ENCODE peak calls at places on chromosomes 5 and 9, in eight cellular contexts. I is coronary artery, Y is ovary, K is prostate gland, U is upper lobe of left lung, H is bronchial epithelial cell, F is IMR-90, D is cardiac fibroblast. E is an unnamed sample.

GRCh38 chr5:58455966-58456365 is 3.9 kb downstream of the PLK2 start:
- DNase-seq in I (no peak), Y (peak), K (no peak), U (no peak), H (no peak), F (no peak), D (no peak), E (no peak)

GRCh38 chr5:2740051-2740848 is 11.2 kb downstream of the IRX2 start:
- DNase-seq in I (peak), Y (no peak), K (no peak), U (no peak), H (no peak), F (no peak), D (no peak), E (no peak)

GRCh38 chr5:32500206-32500605 is 55.7 kb upstream of the ZFR start:
- DNase-seq in I (no peak), Y (no peak), K (no peak), U (no peak), H (no peak), F (no peak), D (no peak), E (no peak)

GRCh38 chr5:138739938-138740337 is 13.3 kb upstream of the CTNNA1 start:
- DNase-seq in I (no peak), Y (no peak), K (no peak), U (no peak), H (no peak), F (no peak), D (no peak), E (no peak)

GRCh38 chr5:147567917-147568598 is 58.2 kb upstream of the DPYSL3 start:
- DNase-seq in I (no peak), Y (no peak), K (no peak), U (no peak), H (peak), F (peak), D (peak), E (no peak)

GRCh38 chr5:122999947-123000563 is 36.5 kb downstream of the PPIC start:
- DNase-seq in I (no peak), Y (no peak), K (no peak), U (peak), H (peak), F (no peak), D (peak), E (peak)

GRCh38 chr5:132907161-132907560 is 33.7 kb downstream of the LEAP2 start:
- DNase-seq in I (no peak), Y (no peak), K (no peak), U (no peak), H (peak), F (peak), D (no peak), E (no peak)

GRCh38 chr5:76958976-76959767 is 6.3 kb downstream of the CRHBP start:
- DNase-seq in I (no peak), Y (no peak), K (no peak), U (no peak), H (peak), F (peak), D (peak), E (peak)

GRCh38 chr9:2385746-2386145 is 235.8 kb upstream of the VLDLR start:
- DNase-seq in I (no peak), Y (no peak), K (no peak), U (no peak), H (no peak), F (no peak), D (no peak), E (no peak)

GRCh38 chr9:136840140-136840876 is 2.0 kb upstream of the AJM1 start:
- DNase-seq in I (no peak), Y (no peak), K (no peak), U (no peak), H (no peak), F (no peak), D (no peak), E (no peak)

GRCh38 chr9:36968574-36969215 is 65.4 kb downstream of the PAX5 start:
- DNase-seq in I (no peak), Y (no peak), K (no peak), U (no peak), H (no peak), F (no peak), D (no peak), E (no peak)

GRCh38 chr5:109141499-109142200 is 268.1 kb downstream of the PJA2 start:
- DNase-seq in I (no peak), Y (no peak), K (no peak), U (no peak), H (no peak), F (peak), D (peak), E (no peak)

GRCh38 chr9:129823163-129823933 is 588 bp downstream of the TOR1A start:
- DNase-seq in I (no peak), Y (no peak), K (no peak), U (no peak), H (no peak), F (peak), D (peak), E (no peak)

GRCh38 chr9:107592439-107592838 is 102.9 kb upstream of the KLF4 start:
- DNase-seq in I (no peak), Y (no peak), K (no peak), U (no peak), H (no peak), F (no peak), D (no peak), E (no peak)

DNA sequence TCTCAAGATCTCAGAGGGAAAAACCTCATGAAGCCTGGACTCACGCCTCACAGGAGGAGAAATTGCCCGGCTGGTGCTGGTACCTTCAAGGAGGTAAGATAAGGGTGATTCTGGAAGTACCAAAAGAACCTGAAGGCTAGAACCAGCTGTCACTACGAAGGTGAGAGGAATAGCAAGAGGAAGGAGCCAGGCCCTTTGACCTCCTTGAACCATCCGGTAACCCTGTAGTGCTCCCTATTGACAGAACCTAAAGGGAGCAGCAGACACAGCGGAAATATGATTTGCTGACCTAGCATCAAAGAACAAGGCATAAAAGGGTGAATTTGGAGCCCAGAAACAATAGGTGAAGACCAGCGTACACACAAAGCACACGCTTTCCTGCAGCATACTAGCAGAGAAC is 92.2 kb downstream of the DOCK8 start:
- DNase-seq in I (no peak), Y (no peak), K (no peak), U (peak), H (no peak), F (no peak), D (no peak), E (no peak)
- TF ChIP-seq CTCF in I (no peak), Y (no peak), K (no peak), U (no peak), H (no peak), F (no peak), D (no peak), E (peak)

GRCh38 chr9:105246656-105247162 is 2.3 kb downstream of the SLC44A1 start:
- DNase-seq in I (no peak), Y (no peak), K (no peak), U (no peak), H (no peak), F (no peak), D (peak), E (no peak)
- H3K4me3 ChIP-seq in I (peak), Y (no peak), K (no peak), U (no peak), H (no peak), F (peak), D (peak), E (no peak)

GRCh38 chr5:170892201-170892600 is 30.4 kb downstream of the RANBP17 start:
- DNase-seq in I (no peak), Y (no peak), K (no peak), U (no peak), H (peak), F (peak), D (peak), E (no peak)

DNA sequence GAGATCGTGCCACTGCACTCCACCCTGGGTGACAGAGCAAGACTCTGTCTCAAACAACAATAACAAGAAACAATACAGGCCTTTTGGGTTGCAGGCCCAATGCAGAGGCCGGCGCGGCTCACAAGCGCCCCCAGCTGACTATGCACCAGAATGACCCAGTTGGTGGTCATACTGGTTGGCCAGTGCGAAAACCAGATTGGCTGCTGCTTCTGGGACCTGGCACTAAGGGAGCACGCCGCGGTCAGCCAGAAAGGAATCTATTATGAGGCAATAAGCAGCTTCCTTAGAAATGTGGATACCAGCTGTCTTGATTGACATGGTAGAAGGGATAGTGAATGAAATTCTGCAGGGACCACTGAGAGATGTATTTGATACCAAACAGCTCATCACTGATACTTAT is 35.0 kb downstream of the RANBP17 start:
- DNase-seq in I (no peak), Y (no peak), K (no peak), U (peak), H (no peak), F (peak), D (peak), E (no peak)
- TF ChIP-seq CTCF in I (no peak), Y (no peak), K (no peak), U (peak), H (peak), F (peak), D (peak), E (peak)

GRCh38 chr5:94972268-94972667 is 312.6 kb downstream of the MCTP1 start:
- DNase-seq in I (no peak), Y (no peak), K (no peak), U (no peak), H (no peak), F (no peak), D (no peak), E (no peak)
- H3K4me3 ChIP-seq in I (no peak), Y (no peak), K (no peak), U (no peak), H (no peak), F (no peak), D (no peak), E (no peak)

GRCh38 chr9:133876836-133877235 is 115.3 kb downstream of the VAV2 start:
- DNase-seq in I (no peak), Y (no peak), K (no peak), U (no peak), H (peak), F (no peak), D (no peak), E (no peak)

GRCh38 chr9:133877327-133877726 is 114.8 kb downstream of the VAV2 start:
- DNase-seq in I (no peak), Y (no peak), K (no peak), U (no peak), H (no peak), F (no peak), D (no peak), E (no peak)

GRCh38 chr9:133874659-133875058 is 117.5 kb downstream of the VAV2 start:
- DNase-seq in I (no peak), Y (no peak), K (no peak), U (no peak), H (no peak), F (no peak), D (no peak), E (no peak)

GRCh38 chr9:133875131-133875530 is 117.0 kb downstream of the VAV2 start:
- DNase-seq in I (no peak), Y (no peak), K (no peak), U (no peak), H (no peak), F (no peak), D (no peak), E (no peak)

GRCh38 chr9:133876144-133876543 is 116.0 kb downstream of the VAV2 start:
- DNase-seq in I (no peak), Y (no peak), K (no peak), U (no peak), H (peak), F (no peak), D (peak), E (no peak)
- TF ChIP-seq CTCF in I (no peak), Y (no peak), K (no peak), U (no peak), H (peak), F (peak), D (peak), E (peak)

DNA sequence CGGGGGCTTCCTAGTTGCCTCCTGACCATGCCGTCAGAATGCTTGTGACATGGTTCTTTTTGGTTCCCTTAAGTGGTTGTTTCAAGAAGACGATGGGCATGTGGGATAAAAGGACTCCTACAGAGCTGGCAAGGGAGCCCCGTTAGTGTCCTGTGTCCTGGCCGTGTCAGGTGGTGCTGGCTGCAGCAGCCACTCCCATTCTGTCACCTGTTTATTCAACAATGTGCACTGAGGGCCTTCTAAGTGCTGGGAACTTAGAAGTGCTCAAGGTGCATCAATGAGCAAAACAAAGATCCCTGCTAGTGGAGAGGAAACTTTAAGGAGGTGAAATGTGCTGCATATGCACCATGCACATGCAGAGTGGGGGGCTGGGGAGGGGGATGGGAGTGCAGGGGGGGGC is 19.6 kb downstream of the LCP2 start:
- DNase-seq in I (no peak), Y (no peak), K (no peak), U (no peak), H (no peak), F (no peak), D (no peak), E (no peak)
- H3K4me3 ChIP-seq in I (no peak), Y (no peak), K (no peak), U (no peak), H (no peak), F (no peak), D (no peak), E (no peak)

DNA sequence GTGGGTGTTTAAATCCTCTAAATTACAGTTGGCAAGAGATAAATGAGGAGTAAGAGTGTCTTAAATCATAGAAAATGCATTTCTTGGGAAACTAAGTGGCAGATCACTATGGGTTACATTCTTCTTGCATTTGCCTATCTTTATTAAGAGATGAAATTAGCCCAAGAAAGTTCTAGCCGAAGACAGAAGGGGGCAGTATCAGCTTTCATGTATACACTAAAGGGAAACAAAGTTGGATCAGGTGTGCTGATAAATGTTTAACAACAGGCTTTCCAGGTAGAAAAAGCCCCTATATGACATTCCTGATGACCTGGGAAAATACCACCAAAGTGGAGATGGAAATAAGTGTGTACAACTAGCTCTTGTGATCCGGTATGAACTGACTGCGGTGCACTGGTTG is 81.9 kb upstream of the TLR4 start:
- DNase-seq in I (no peak), Y (no peak), K (no peak), U (no peak), H (no peak), F (no peak), D (peak), E (no peak)
- TF ChIP-seq CTCF in I (no peak), Y (no peak), K (no peak), U (no peak), H (no peak), F (no peak), D (peak), E (no peak)

GRCh38 chr9:72137697-72138365 is 11.4 kb upstream of the GDA start:
- DNase-seq in I (no peak), Y (no peak), K (no peak), U (no peak), H (no peak), F (no peak), D (no peak), E (no peak)

GRCh38 chr9:72132052-72132451 is 17.2 kb upstream of the GDA start:
- DNase-seq in I (no peak), Y (no peak), K (no peak), U (no peak), H (peak), F (no peak), D (no peak), E (no peak)

GRCh38 chr9:72133365-72134035 is 15.7 kb upstream of the GDA start:
- DNase-seq in I (no peak), Y (no peak), K (no peak), U (no peak), H (no peak), F (no peak), D (no peak), E (no peak)

GRCh38 chr9:72131206-72131605 is 18.0 kb upstream of the GDA start:
- DNase-seq in I (no peak), Y (no peak), K (no peak), U (no peak), H (no peak), F (no peak), D (no peak), E (no peak)

DNA sequence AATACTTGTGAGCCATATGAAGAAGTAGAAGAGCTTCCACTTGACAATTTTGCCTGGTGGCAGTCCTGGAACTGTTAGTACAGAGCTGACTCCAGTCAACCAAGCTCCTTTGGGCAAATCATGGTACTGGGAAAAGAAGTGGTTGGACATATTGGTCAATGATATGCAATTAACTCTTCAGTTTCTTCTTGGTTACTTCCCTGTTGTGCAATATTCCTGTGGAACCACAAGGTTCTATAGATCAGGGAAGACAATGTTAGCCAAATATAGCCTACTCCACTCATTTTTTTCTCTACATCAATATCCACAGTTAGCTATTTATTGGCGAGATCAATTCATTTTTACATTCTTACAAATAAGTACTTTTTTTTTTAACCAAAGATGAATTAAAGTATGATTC is 14.4 kb upstream of the GDA start:
- DNase-seq in I (no peak), Y (no peak), K (no peak), U (no peak), H (no peak), F (no peak), D (no peak), E (no peak)
- H3K4me3 ChIP-seq in I (no peak), Y (no peak), K (no peak), U (no peak), H (no peak), F (no peak), D (no peak), E (no peak)

GRCh38 chr9:87229127-87229526 is 268.5 kb upstream of the DAPK1 start:
- DNase-seq in I (no peak), Y (no peak), K (no peak), U (no peak), H (no peak), F (no peak), D (no peak), E (no peak)
- TF ChIP-seq CTCF in I (no peak), Y (no peak), K (no peak), U (no peak), H (no peak), F (no peak), D (no peak), E (no peak)